ENCODE peak calls at places on chromosome 13, in six cellular contexts. X is HS-5, H is cardiac muscle cell, N is left ventricle myocardium inferior, Q is left colon, F is astrocyte of the spinal cord. P is an unnamed sample.
A peak's percentile ranks its signal among the peaks of the same experiment; 100 is the strongest.

GRCh38 chr13:67119481-67119883 is 110.7 kb downstream of the PCDH9 start:
- DNase-seq in Q (no peak), F (peak; percentile 92), H (peak; percentile 79), X (peak; percentile 45), N (no peak), P (peak; percentile 87)

GRCh38 chr13:43333176-43333575 is 309.8 kb downstream of the DNAJC15 start:
- DNase-seq in N (no peak), X (no peak), F (no peak), H (no peak), Q (no peak), P (no peak)

GRCh38 chr13:113403255-113404104 is 39.5 kb upstream of the GRTP1 start:
- DNase-seq in Q (no peak), H (no peak), F (no peak), X (no peak), N (no peak), P (no peak)

GRCh38 chr13:111621164-111621563 is 300.7 kb downstream of the TEX29 start:
- DNase-seq in N (no peak), Q (no peak), X (no peak), H (no peak), F (no peak), P (no peak)

GRCh38 chr13:112657850-112658445 is 31.9 kb upstream of the ATP11A start:
- DNase-seq in N (no peak), Q (peak; percentile 11), X (no peak), F (peak; percentile 64), H (peak; percentile 86), P (peak; percentile 94)

GRCh38 chr13:51339952-51340732 is 651 bp downstream of the SERPINE3 start:
- DNase-seq in Q (no peak), X (no peak), H (no peak), F (no peak), N (no peak), P (no peak)

GRCh38 chr13:77521595-77522367 is 13.7 kb upstream of the SCEL start:
- DNase-seq in Q (no peak), H (peak; percentile 46), F (peak; percentile 67), X (no peak), N (no peak), P (no peak)

GRCh38 chr13:110716235-110716505 is 2.7 kb downstream of the ING1 start:
- DNase-seq in H (peak; percentile 30), N (no peak), Q (peak; percentile 57), X (no peak), F (peak; percentile 22), P (no peak)

GRCh38 chr13:43124495-43124894 is 101.1 kb downstream of the DNAJC15 start:
- DNase-seq in X (no peak), Q (no peak), N (no peak), H (no peak), F (no peak), P (no peak)

GRCh38 chr13:75762066-75762937 is 126.2 kb downstream of the LMO7 start:
- DNase-seq in H (no peak), F (no peak), N (no peak), Q (no peak), X (no peak), P (peak; percentile 29)

GRCh38 chr13:35711909-35712308 is 235.4 kb upstream of the MAB21L1 start:
- DNase-seq in Q (no peak), H (no peak), N (no peak), X (no peak), F (no peak), P (no peak)

GRCh38 chr13:108212901-108213300 is 2.4 kb downstream of the LIG4 start:
- DNase-seq in F (no peak), N (no peak), Q (no peak), X (no peak), H (no peak), P (no peak)

P was measured in kidney epithelial cell.